ENCODE peak calls at places on chromosomes 4 and X, in five cellular contexts. I is RPMI8226; X is erythroblast; W is activated CD4-positive, alpha-beta T cell treated with anti-CD3 and anti-CD28 coated beads, Interleukin-2, amount 10 ng/mL, durations not matched to agents 7 days and 5 days; E is AG10803. R is an unnamed sample.

GRCh38 chrX:54085666-54086065 is 41.4 kb upstream of the PHF8 start:
- DNase-seq in I (no peak), X (no peak), W (no peak), E (no peak), R (no peak)

GRCh38 chrX:17291998-17292658 is 82.9 kb upstream of the NHS start:
- DNase-seq in I (no peak), X (no peak), W (no peak), E (no peak), R (no peak)

GRCh38 chrX:68710870-68711576 is 63.6 kb downstream of the STARD8 start:
- DNase-seq in I (peak; percentile 30), X (peak; percentile 20), W (peak; percentile 8), E (peak; percentile 53), R (no peak)

GRCh38 chr4:113390850-113391249 is 341.4 kb downstream of the ANK2 start:
- DNase-seq in I (no peak), X (no peak), W (no peak), E (no peak), R (no peak)

GRCh38 chr4:161799687-161800086 is 364.1 kb downstream of the FSTL5 start:
- DNase-seq in I (no peak), X (no peak), W (no peak), E (no peak), R (no peak)

GRCh38 chr4:153142700-153143438 is 61.4 kb upstream of the TRIM2 start:
- DNase-seq in I (peak; percentile 42), X (peak; percentile 73), W (peak; percentile 68), E (peak; percentile 72), R (peak; percentile 80)

GRCh38 chr4:183905081-183905592 is at the start of gene STOX2:
- DNase-seq in I (peak; percentile 30), X (peak; percentile 9), W (peak; percentile 8), E (peak; percentile 6), R (peak; percentile 78)

GRCh38 chrX:40792433-40792832 is 57.1 kb upstream of the MED14 start:
- DNase-seq in I (no peak), X (no peak), W (no peak), E (no peak), R (no peak)

GRCh38 chr4:110049951-110050925 is 137.6 kb downstream of the EGF start:
- DNase-seq in I (peak; percentile 31), X (peak; percentile 62), W (peak; percentile 69), E (peak; percentile 48), R (no peak)

GRCh38 chrX:116277391-116277790 is 106.8 kb downstream of the AGTR2 start:
- DNase-seq in I (no peak), X (no peak), W (no peak), E (peak; percentile 29), R (no peak)

GRCh38 chr4:56958111-56958517 is 19.3 kb downstream of the NOA1 start:
- DNase-seq in I (no peak), X (no peak), W (no peak), E (peak; percentile 97), R (peak; percentile 69)

GRCh38 chrX:3094261-3094660 is 53.0 kb downstream of the ARSF start:
- DNase-seq in I (no peak), X (no peak), W (no peak), E (no peak), R (no peak)

GRCh38 chrX:143634373-143634685 is 1.6 kb downstream of the SLITRK4 start:
- DNase-seq in I (no peak), X (no peak), W (no peak), E (no peak), R (no peak)

GRCh38 chrX:103919336-103919682 is 43.1 kb upstream of the TMSB15B start:
- DNase-seq in I (peak; percentile 60), X (peak; percentile 6), W (peak; percentile 73), E (peak; percentile 43), R (no peak)

GRCh38 chrX:9899640-9900075 is 67.5 kb upstream of the CLDN34 start:
- DNase-seq in I (no peak), X (no peak), W (no peak), E (peak; percentile 83), R (no peak)

GRCh38 chrX:45715787-45716186 is 515.1 kb upstream of the DIPK2B start:
- DNase-seq in I (no peak), X (no peak), W (no peak), E (peak; percentile 52), R (no peak)

GRCh38 chrX:42106556-42106955 is 183.2 kb upstream of the CASK start:
- DNase-seq in I (no peak), X (no peak), W (no peak), E (no peak), R (no peak)

GRCh38 chr4:34250562-34250961 is 1993.8 kb downstream of the ARAP2 start:
- DNase-seq in I (no peak), X (no peak), W (no peak), E (peak; percentile 36), R (no peak)